ENCODE peak calls at places on chromosomes 3 and 15, in seven cellular contexts. One of them, this sample, is unnamed.

GRCh38 chr15:31316135-31316795 is 10.4 kb upstream of the KLF13 start:
- DNase-seq in epithelial cell of esophagus: no peak
- DNase-seq in astrocyte of the spinal cord: no peak
- DNase-seq in left ventricle myocardium inferior: no peak
- DNase-seq in colonic mucosa: no peak
- DNase-seq in endothelial cell: no peak
- DNase-seq in HCT116: no peak
- DNase-seq in this sample: no peak

GRCh38 chr3:14042680-14043079 is 82.0 kb downstream of the CHCHD4 start:
- DNase-seq in epithelial cell of esophagus: peak
- DNase-seq in colonic mucosa: no peak
- DNase-seq in astrocyte of the spinal cord: peak
- DNase-seq in endothelial cell: no peak
- DNase-seq in HCT116: no peak
- DNase-seq in left ventricle myocardium inferior: no peak
- DNase-seq in this sample: no peak

GRCh38 chr15:98755138-98755537 is 106.8 kb downstream of the IGF1R start:
- DNase-seq in epithelial cell of esophagus: peak
- DNase-seq in astrocyte of the spinal cord: no peak
- DNase-seq in left ventricle myocardium inferior: no peak
- DNase-seq in endothelial cell: no peak
- DNase-seq in HCT116: no peak
- DNase-seq in colonic mucosa: no peak
- DNase-seq in this sample: no peak

GRCh38 chr15:97425596-97425995 is 534.9 kb upstream of the ARRDC4 start:
- DNase-seq in astrocyte of the spinal cord: peak
- DNase-seq in HCT116: no peak
- DNase-seq in colonic mucosa: no peak
- DNase-seq in endothelial cell: no peak
- DNase-seq in left ventricle myocardium inferior: no peak
- DNase-seq in epithelial cell of esophagus: peak
- DNase-seq in this sample: no peak

GRCh38 chr3:66803206-66803605 is 194.9 kb upstream of the KBTBD8 start:
- DNase-seq in epithelial cell of esophagus: no peak
- DNase-seq in colonic mucosa: no peak
- DNase-seq in HCT116: no peak
- DNase-seq in left ventricle myocardium inferior: no peak
- DNase-seq in astrocyte of the spinal cord: no peak
- DNase-seq in endothelial cell: peak
- DNase-seq in this sample: no peak

GRCh38 chr15:101108791-101109190 is 143.1 kb downstream of the CHSY1 start:
- DNase-seq in colonic mucosa: no peak
- DNase-seq in epithelial cell of esophagus: no peak
- DNase-seq in astrocyte of the spinal cord: no peak
- DNase-seq in left ventricle myocardium inferior: no peak
- DNase-seq in endothelial cell: no peak
- DNase-seq in HCT116: no peak
- DNase-seq in this sample: no peak

GRCh38 chr3:111676177-111677021 is 81.3 kb upstream of the ZBED2 start:
- DNase-seq in left ventricle myocardium inferior: no peak
- DNase-seq in endothelial cell: no peak
- DNase-seq in astrocyte of the spinal cord: peak
- DNase-seq in epithelial cell of esophagus: peak
- DNase-seq in HCT116: no peak
- DNase-seq in colonic mucosa: peak
- DNase-seq in this sample: no peak

GRCh38 chr15:81297147-81297572 is 26.8 kb downstream of the STARD5 start:
- DNase-seq in endothelial cell: no peak
- DNase-seq in astrocyte of the spinal cord: no peak
- DNase-seq in HCT116: peak
- DNase-seq in colonic mucosa: no peak
- DNase-seq in left ventricle myocardium inferior: no peak
- DNase-seq in epithelial cell of esophagus: peak
- DNase-seq in this sample: no peak

GRCh38 chr3:134149286-134149685 is 101.4 kb downstream of the RYK start:
- DNase-seq in endothelial cell: no peak
- DNase-seq in epithelial cell of esophagus: no peak
- DNase-seq in astrocyte of the spinal cord: no peak
- DNase-seq in colonic mucosa: no peak
- DNase-seq in left ventricle myocardium inferior: no peak
- DNase-seq in HCT116: no peak
- DNase-seq in this sample: no peak

GRCh38 chr3:167736264-167736787 is 805 bp downstream of the SERPINI1 start:
- DNase-seq in astrocyte of the spinal cord: no peak
- DNase-seq in epithelial cell of esophagus: no peak
- DNase-seq in left ventricle myocardium inferior: no peak
- DNase-seq in colonic mucosa: no peak
- DNase-seq in endothelial cell: no peak
- DNase-seq in HCT116: no peak
- DNase-seq in this sample: no peak

GRCh38 chr15:38029741-38030140 is 95.3 kb downstream of the TMCO5A start:
- DNase-seq in colonic mucosa: no peak
- DNase-seq in epithelial cell of esophagus: no peak
- DNase-seq in astrocyte of the spinal cord: peak
- DNase-seq in HCT116: no peak
- DNase-seq in left ventricle myocardium inferior: no peak
- DNase-seq in endothelial cell: no peak
- DNase-seq in this sample: no peak

GRCh38 chr15:75213212-75213767 is 11.6 kb downstream of the C15orf39 start:
- DNase-seq in endothelial cell: no peak
- DNase-seq in left ventricle myocardium inferior: no peak
- DNase-seq in epithelial cell of esophagus: no peak
- DNase-seq in astrocyte of the spinal cord: no peak
- DNase-seq in colonic mucosa: no peak
- DNase-seq in HCT116: no peak
- DNase-seq in this sample: no peak

GRCh38 chr3:177778633-177779032 is 581.4 kb upstream of the TBL1XR1 start:
- DNase-seq in endothelial cell: no peak
- DNase-seq in colonic mucosa: no peak
- DNase-seq in epithelial cell of esophagus: no peak
- DNase-seq in left ventricle myocardium inferior: no peak
- DNase-seq in HCT116: no peak
- DNase-seq in astrocyte of the spinal cord: no peak
- DNase-seq in this sample: no peak

GRCh38 chr3:13240928-13241618 is 167.8 kb upstream of the IQSEC1 start:
- DNase-seq in colonic mucosa: no peak
- DNase-seq in astrocyte of the spinal cord: no peak
- DNase-seq in left ventricle myocardium inferior: no peak
- DNase-seq in endothelial cell: no peak
- DNase-seq in HCT116: no peak
- DNase-seq in epithelial cell of esophagus: no peak
- DNase-seq in this sample: no peak

GRCh38 chr3:170049146-170050000 is 11.6 kb downstream of the GPR160 start:
- DNase-seq in endothelial cell: no peak
- DNase-seq in colonic mucosa: peak
- DNase-seq in left ventricle myocardium inferior: no peak
- DNase-seq in epithelial cell of esophagus: peak
- DNase-seq in HCT116: no peak
- DNase-seq in astrocyte of the spinal cord: no peak
- DNase-seq in this sample: no peak

GRCh38 chr3:16181361-16181760 is 6.9 kb downstream of the GALNT15 start:
- DNase-seq in epithelial cell of esophagus: no peak
- DNase-seq in colonic mucosa: peak
- DNase-seq in left ventricle myocardium inferior: peak
- DNase-seq in HCT116: no peak
- DNase-seq in endothelial cell: no peak
- DNase-seq in astrocyte of the spinal cord: no peak
- DNase-seq in this sample: no peak

GRCh38 chr15:44159492-44159891 is 35.6 kb downstream of the FRMD5 start:
- DNase-seq in astrocyte of the spinal cord: no peak
- DNase-seq in HCT116: no peak
- DNase-seq in left ventricle myocardium inferior: no peak
- DNase-seq in endothelial cell: no peak
- DNase-seq in colonic mucosa: no peak
- DNase-seq in epithelial cell of esophagus: peak
- DNase-seq in this sample: no peak

GRCh38 chr3:67489816-67490215 is 164.6 kb downstream of the SUCLG2 start:
- DNase-seq in astrocyte of the spinal cord: peak
- DNase-seq in epithelial cell of esophagus: no peak
- DNase-seq in HCT116: no peak
- DNase-seq in left ventricle myocardium inferior: no peak
- DNase-seq in endothelial cell: no peak
- DNase-seq in colonic mucosa: no peak
- DNase-seq in this sample: no peak

GRCh38 chr3:134757549-134758069 is 37.5 kb upstream of the EPHB1 start:
- DNase-seq in endothelial cell: no peak
- DNase-seq in colonic mucosa: no peak
- DNase-seq in HCT116: no peak
- DNase-seq in left ventricle myocardium inferior: no peak
- DNase-seq in epithelial cell of esophagus: no peak
- DNase-seq in astrocyte of the spinal cord: no peak
- DNase-seq in this sample: no peak

DNA sequence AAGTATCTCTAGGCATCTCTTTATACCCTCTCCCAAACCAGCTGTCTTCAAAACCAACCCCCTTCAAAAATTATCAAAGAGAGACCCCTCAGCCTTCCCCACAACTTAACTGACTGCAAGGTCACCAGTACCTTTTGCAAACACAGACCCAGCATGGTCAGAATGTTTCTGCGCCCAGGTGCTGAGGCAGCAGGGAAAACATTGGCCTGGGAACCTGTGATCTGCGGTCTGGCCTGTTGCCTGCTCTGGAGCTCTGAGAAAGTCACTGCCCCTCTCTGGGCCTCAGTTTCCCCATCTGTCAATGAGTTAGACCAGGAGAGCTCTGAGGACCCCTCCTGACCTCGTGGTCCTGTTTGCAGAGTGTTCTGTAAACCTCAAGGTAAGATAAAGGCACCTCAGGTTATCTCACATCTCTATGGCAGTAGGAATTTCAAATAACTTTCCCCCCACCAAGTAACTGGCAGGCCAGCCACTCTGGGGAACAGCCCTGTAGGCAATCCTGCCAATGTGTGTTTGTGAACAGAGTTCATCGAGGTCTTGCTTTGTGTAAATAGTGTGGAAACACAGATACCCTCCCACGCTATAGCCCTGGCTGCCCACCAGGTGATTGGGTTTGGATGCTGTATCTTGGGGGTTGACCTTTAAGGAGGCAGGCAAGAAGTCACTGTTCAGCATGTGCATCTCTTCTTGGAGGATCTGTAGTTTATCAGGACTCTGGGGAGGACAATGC is 50.0 kb upstream of the SMAD6 start:
- DNase-seq in astrocyte of the spinal cord: no peak
- DNase-seq in HCT116: no peak
- DNase-seq in colonic mucosa: no peak
- DNase-seq in epithelial cell of esophagus: no peak
- DNase-seq in left ventricle myocardium inferior: no peak
- DNase-seq in endothelial cell: no peak
- DNase-seq in this sample: no peak
- TF ChIP-seq CTCF in astrocyte of the spinal cord: no peak
- TF ChIP-seq CTCF in HCT116: no peak
- TF ChIP-seq CTCF in colonic mucosa: no peak
- TF ChIP-seq CTCF in epithelial cell of esophagus: no peak
- TF ChIP-seq CTCF in left ventricle myocardium inferior: no peak
- TF ChIP-seq CTCF in endothelial cell: no peak
- TF ChIP-seq CTCF in this sample: no peak

DNA sequence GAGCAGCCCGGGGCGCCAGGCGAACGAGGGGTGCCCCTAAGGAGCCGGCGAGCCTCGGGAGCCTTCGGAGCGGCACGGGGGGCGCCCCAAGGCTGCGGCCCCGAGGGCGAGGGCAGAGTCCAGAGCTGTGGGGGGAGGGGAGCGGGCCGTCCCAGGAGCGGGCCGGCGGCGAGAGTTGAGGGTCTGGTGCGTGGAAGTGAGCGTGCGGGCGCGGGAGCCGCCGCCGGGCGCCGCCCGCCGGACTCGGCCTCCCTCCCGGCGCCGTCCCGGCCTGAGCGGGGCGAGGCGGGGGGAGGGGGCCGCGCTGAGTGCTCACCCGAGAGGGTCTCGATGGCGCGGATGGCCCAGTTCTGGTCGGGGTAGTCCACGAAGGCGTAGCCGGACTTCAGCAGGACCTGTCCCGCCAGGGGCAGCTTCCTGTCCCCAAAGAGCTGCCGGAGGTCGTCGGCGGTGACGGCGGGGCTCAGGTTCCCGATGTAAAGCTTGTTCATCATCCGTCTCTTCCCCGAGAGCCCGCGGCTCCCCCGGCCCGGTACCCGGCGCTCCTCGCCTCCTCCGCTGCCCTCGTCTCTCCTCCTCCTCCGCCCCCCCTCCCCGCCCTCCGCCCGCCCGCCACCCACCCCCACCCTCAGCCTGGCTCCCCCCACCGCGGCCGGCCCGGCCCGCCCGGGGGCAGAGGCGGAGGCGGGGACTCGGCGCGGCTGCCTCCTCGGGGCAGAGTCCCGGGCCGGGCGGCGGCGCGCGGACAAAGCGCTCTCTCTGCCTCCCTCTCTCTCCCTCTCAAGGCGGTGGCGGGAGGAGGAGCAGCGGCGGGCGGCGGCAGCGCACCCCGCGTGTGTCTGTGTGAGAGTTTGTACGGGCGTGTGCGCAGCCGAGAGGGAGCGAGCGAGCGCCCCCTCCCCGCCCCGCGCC is at the start of gene IGF2BP2:
- DNase-seq in astrocyte of the spinal cord: peak
- DNase-seq in HCT116: no peak
- DNase-seq in colonic mucosa: peak
- DNase-seq in left ventricle myocardium inferior: peak
- DNase-seq in endothelial cell: peak
- DNase-seq in epithelial cell of esophagus: peak
- DNase-seq in this sample: peak
- TF ChIP-seq CTCF in astrocyte of the spinal cord: peak
- TF ChIP-seq CTCF in HCT116: no peak
- TF ChIP-seq CTCF in colonic mucosa: no peak
- TF ChIP-seq CTCF in left ventricle myocardium inferior: peak
- TF ChIP-seq CTCF in endothelial cell: no peak
- TF ChIP-seq CTCF in epithelial cell of esophagus: no peak
- TF ChIP-seq CTCF in this sample: no peak

DNA sequence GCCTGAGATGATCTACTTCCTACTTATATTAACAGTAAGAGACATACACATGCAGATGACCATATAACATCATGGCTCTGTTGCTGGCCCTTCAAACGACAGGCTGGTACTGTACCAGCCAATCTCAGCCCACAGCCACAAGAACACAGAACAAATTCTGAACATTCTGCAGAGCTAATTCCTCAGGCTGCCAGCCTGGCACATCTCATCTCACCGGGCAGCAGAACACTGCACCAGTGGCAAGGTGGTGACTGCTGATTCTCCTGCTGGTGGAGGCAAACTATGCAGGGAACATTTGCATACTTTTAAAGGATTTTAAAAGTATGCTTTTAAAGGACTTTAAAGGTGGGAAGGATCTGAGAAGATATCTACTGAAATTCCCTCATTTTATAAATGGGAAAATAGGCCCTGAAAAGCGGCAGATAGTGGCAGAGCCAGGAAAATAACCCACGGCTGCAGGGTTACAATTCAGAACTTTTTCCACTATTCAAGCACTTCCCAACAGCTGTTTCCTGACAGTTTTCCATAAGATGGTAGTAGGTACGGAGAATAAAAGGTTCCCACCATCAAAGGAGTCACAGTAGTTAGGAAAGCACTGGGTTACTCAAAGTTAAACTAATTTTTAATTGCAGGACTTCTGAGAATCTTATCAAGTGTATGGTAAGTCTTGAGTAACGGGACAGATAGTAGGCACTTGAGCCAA is 37.3 kb downstream of the SUMF1 start:
- DNase-seq in HCT116: no peak
- DNase-seq in endothelial cell: no peak
- DNase-seq in left ventricle myocardium inferior: no peak
- DNase-seq in epithelial cell of esophagus: no peak
- DNase-seq in astrocyte of the spinal cord: no peak
- DNase-seq in colonic mucosa: no peak
- DNase-seq in this sample: no peak
- TF ChIP-seq CTCF in HCT116: no peak
- TF ChIP-seq CTCF in endothelial cell: no peak
- TF ChIP-seq CTCF in left ventricle myocardium inferior: peak
- TF ChIP-seq CTCF in epithelial cell of esophagus: no peak
- TF ChIP-seq CTCF in astrocyte of the spinal cord: no peak
- TF ChIP-seq CTCF in colonic mucosa: no peak
- TF ChIP-seq CTCF in this sample: no peak

GRCh38 chr3:63333815-63334214 is 55.7 kb downstream of the SYNPR start:
- DNase-seq in endothelial cell: no peak
- DNase-seq in astrocyte of the spinal cord: peak
- DNase-seq in epithelial cell of esophagus: peak
- DNase-seq in left ventricle myocardium inferior: no peak
- DNase-seq in HCT116: no peak
- DNase-seq in colonic mucosa: no peak
- DNase-seq in this sample: no peak
- TF ChIP-seq CTCF in endothelial cell: peak
- TF ChIP-seq CTCF in astrocyte of the spinal cord: peak
- TF ChIP-seq CTCF in epithelial cell of esophagus: peak
- TF ChIP-seq CTCF in left ventricle myocardium inferior: peak
- TF ChIP-seq CTCF in HCT116: peak
- TF ChIP-seq CTCF in colonic mucosa: no peak
- TF ChIP-seq CTCF in this sample: no peak

This sample was measured in nephron progenitor cell.